ENCODE peak calls at places on chromosomes 1 and 21, in eight cellular contexts. One of them, this sample, is unnamed.

GRCh38 chr1:115949156-115949555 is 27.2 kb upstream of the SLC22A15 start:
- DNase-seq in stomach: no peak
- DNase-seq in DND-41: no peak
- DNase-seq in PC-3: peak; percentile 69
- DNase-seq in psoas muscle: no peak
- DNase-seq in tibial nerve: no peak
- DNase-seq in heart right ventricle: no peak
- DNase-seq in heart left ventricle: no peak
- DNase-seq in this sample: no peak

GRCh38 chr1:201013991-201014815 is 9.3 kb downstream of the KIF21B start:
- DNase-seq in heart left ventricle: no peak
- DNase-seq in tibial nerve: no peak
- DNase-seq in DND-41: no peak
- DNase-seq in heart right ventricle: no peak
- DNase-seq in psoas muscle: no peak
- DNase-seq in PC-3: no peak
- DNase-seq in stomach: no peak
- DNase-seq in this sample: no peak

GRCh38 chr1:20123696-20124450 is 4.5 kb upstream of the PLA2G2D start:
- DNase-seq in heart right ventricle: no peak
- DNase-seq in DND-41: no peak
- DNase-seq in tibial nerve: no peak
- DNase-seq in psoas muscle: no peak
- DNase-seq in heart left ventricle: no peak
- DNase-seq in PC-3: peak; percentile 16
- DNase-seq in stomach: no peak
- DNase-seq in this sample: no peak

GRCh38 chr1:23343246-23344110 is 606 bp downstream of the HNRNPR start:
- DNase-seq in tibial nerve: peak; percentile 21
- DNase-seq in PC-3: peak; percentile 57
- DNase-seq in psoas muscle: no peak
- DNase-seq in heart right ventricle: no peak
- DNase-seq in DND-41: peak; percentile 46
- DNase-seq in heart left ventricle: no peak
- DNase-seq in stomach: peak; percentile 29
- DNase-seq in this sample: peak; percentile 49

GRCh38 chr1:247060771-247061170 is 17.8 kb downstream of the ZNF670 start:
- DNase-seq in psoas muscle: no peak
- DNase-seq in tibial nerve: no peak
- DNase-seq in PC-3: no peak
- DNase-seq in stomach: no peak
- DNase-seq in DND-41: no peak
- DNase-seq in heart right ventricle: no peak
- DNase-seq in heart left ventricle: no peak
- DNase-seq in this sample: no peak

GRCh38 chr1:202586018-202586821 is 124.0 kb downstream of the SYT2 start:
- DNase-seq in stomach: peak; percentile 44
- DNase-seq in DND-41: no peak
- DNase-seq in tibial nerve: peak; percentile 76
- DNase-seq in PC-3: peak; percentile 15
- DNase-seq in heart right ventricle: peak; percentile 26
- DNase-seq in psoas muscle: no peak
- DNase-seq in heart left ventricle: no peak
- DNase-seq in this sample: peak; percentile 47

GRCh38 chr1:93842750-93843500 is 36.1 kb downstream of the DNTTIP2 start:
- DNase-seq in heart right ventricle: no peak
- DNase-seq in PC-3: peak; percentile 38
- DNase-seq in stomach: no peak
- DNase-seq in tibial nerve: no peak
- DNase-seq in heart left ventricle: no peak
- DNase-seq in DND-41: no peak
- DNase-seq in psoas muscle: no peak
- DNase-seq in this sample: no peak

GRCh38 chr1:93471911-93472310 is 24.0 kb downstream of the FNBP1L start:
- DNase-seq in tibial nerve: no peak
- DNase-seq in psoas muscle: no peak
- DNase-seq in heart right ventricle: no peak
- DNase-seq in heart left ventricle: no peak
- DNase-seq in stomach: no peak
- DNase-seq in DND-41: no peak
- DNase-seq in PC-3: peak; percentile 93
- DNase-seq in this sample: no peak

GRCh38 chr1:58456470-58456869 is 90.1 kb downstream of the OMA1 start:
- DNase-seq in psoas muscle: no peak
- DNase-seq in tibial nerve: no peak
- DNase-seq in DND-41: no peak
- DNase-seq in PC-3: no peak
- DNase-seq in heart right ventricle: no peak
- DNase-seq in stomach: no peak
- DNase-seq in heart left ventricle: no peak
- DNase-seq in this sample: peak; percentile 80

GRCh38 chr1:8873506-8874229 is 4.8 kb downstream of the ENO1 start:
- DNase-seq in PC-3: peak; percentile 99
- DNase-seq in DND-41: peak; percentile 75
- DNase-seq in stomach: peak; percentile 80
- DNase-seq in heart left ventricle: peak; percentile 82
- DNase-seq in tibial nerve: peak; percentile 60
- DNase-seq in psoas muscle: peak; percentile 89
- DNase-seq in heart right ventricle: peak; percentile 44
- DNase-seq in this sample: peak; percentile 99

GRCh38 chr21:32184485-32184884 is 94.4 kb downstream of the MIS18A start:
- DNase-seq in heart right ventricle: no peak
- DNase-seq in psoas muscle: no peak
- DNase-seq in DND-41: no peak
- DNase-seq in stomach: no peak
- DNase-seq in heart left ventricle: no peak
- DNase-seq in PC-3: no peak
- DNase-seq in tibial nerve: no peak
- DNase-seq in this sample: no peak

GRCh38 chr21:41970751-41971653 is 17.2 kb upstream of the C2CD2 start:
- DNase-seq in PC-3: no peak
- DNase-seq in heart left ventricle: peak; percentile 51
- DNase-seq in stomach: peak; percentile 17
- DNase-seq in DND-41: no peak
- DNase-seq in psoas muscle: peak; percentile 31
- DNase-seq in tibial nerve: peak; percentile 3
- DNase-seq in heart right ventricle: no peak
- DNase-seq in this sample: no peak

GRCh38 chr1:62724430-62724829 is 36.2 kb upstream of the DOCK7 start:
- DNase-seq in PC-3: no peak
- DNase-seq in stomach: no peak
- DNase-seq in DND-41: no peak
- DNase-seq in tibial nerve: no peak
- DNase-seq in heart left ventricle: no peak
- DNase-seq in psoas muscle: no peak
- DNase-seq in heart right ventricle: no peak
- DNase-seq in this sample: no peak

GRCh38 chr1:114609826-114610225 is 28.4 kb upstream of the BCAS2 start:
- DNase-seq in heart right ventricle: no peak
- DNase-seq in PC-3: no peak
- DNase-seq in heart left ventricle: no peak
- DNase-seq in psoas muscle: no peak
- DNase-seq in stomach: no peak
- DNase-seq in DND-41: no peak
- DNase-seq in tibial nerve: no peak
- DNase-seq in this sample: no peak

GRCh38 chr1:40884055-40884795 is 22.1 kb upstream of the CITED4 start:
- DNase-seq in DND-41: no peak
- DNase-seq in PC-3: no peak
- DNase-seq in psoas muscle: no peak
- DNase-seq in stomach: no peak
- DNase-seq in heart right ventricle: no peak
- DNase-seq in tibial nerve: no peak
- DNase-seq in heart left ventricle: no peak
- DNase-seq in this sample: no peak
- H3K4me3 ChIP-seq in DND-41: no peak overlapping the region
- H3K4me3 ChIP-seq in PC-3: no peak overlapping the region
- H3K4me3 ChIP-seq in psoas muscle: no peak overlapping the region
- H3K4me3 ChIP-seq in stomach: peak overlapping the region; percentile 34
- H3K4me3 ChIP-seq in heart right ventricle: peak overlapping the region; percentile 22
- H3K4me3 ChIP-seq in tibial nerve: no peak overlapping the region
- H3K4me3 ChIP-seq in heart left ventricle: no peak overlapping the region
- H3K4me3 ChIP-seq in this sample: no peak overlapping the region

GRCh38 chr1:5424802-5425201 is 567.4 kb downstream of the NPHP4 start:
- DNase-seq in PC-3: peak; percentile 61
- DNase-seq in heart right ventricle: no peak
- DNase-seq in heart left ventricle: no peak
- DNase-seq in tibial nerve: no peak
- DNase-seq in DND-41: no peak
- DNase-seq in psoas muscle: no peak
- DNase-seq in stomach: no peak
- DNase-seq in this sample: peak; percentile 48
- H3K36me3 ChIP-seq in PC-3: no peaks in the 10 kb centered on the region
- H3K36me3 ChIP-seq in heart right ventricle: no peaks in the 10 kb centered on the region
- H3K36me3 ChIP-seq in heart left ventricle: no peaks in the 10 kb centered on the region
- H3K36me3 ChIP-seq in tibial nerve: no peaks in the 10 kb centered on the region
- H3K36me3 ChIP-seq in DND-41: no peaks in the 10 kb centered on the region
- H3K36me3 ChIP-seq in psoas muscle: no peaks in the 10 kb centered on the region
- H3K36me3 ChIP-seq in stomach: no peaks in the 10 kb centered on the region
- H3K36me3 ChIP-seq in this sample: no peaks in the 10 kb centered on the region

GRCh38 chr1:7681401-7681800 is 89.7 kb upstream of the VAMP3 start:
- DNase-seq in stomach: no peak
- DNase-seq in DND-41: no peak
- DNase-seq in tibial nerve: no peak
- DNase-seq in heart right ventricle: no peak
- DNase-seq in PC-3: no peak
- DNase-seq in psoas muscle: no peak
- DNase-seq in heart left ventricle: peak; percentile 21
- DNase-seq in this sample: no peak
- H3K4me3 ChIP-seq in stomach: no peak overlapping the region
- H3K4me3 ChIP-seq in DND-41: no peak overlapping the region
- H3K4me3 ChIP-seq in tibial nerve: no peak overlapping the region
- H3K4me3 ChIP-seq in heart right ventricle: no peak overlapping the region
- H3K4me3 ChIP-seq in PC-3: no peak overlapping the region
- H3K4me3 ChIP-seq in psoas muscle: no peak overlapping the region
- H3K4me3 ChIP-seq in heart left ventricle: no peak overlapping the region
- H3K4me3 ChIP-seq in this sample: no peak overlapping the region

GRCh38 chr1:89854140-89854539 is 33.3 kb downstream of the LRRC8D start:
- DNase-seq in heart right ventricle: no peak
- DNase-seq in psoas muscle: no peak
- DNase-seq in stomach: no peak
- DNase-seq in heart left ventricle: no peak
- DNase-seq in DND-41: no peak
- DNase-seq in PC-3: no peak
- DNase-seq in tibial nerve: no peak
- DNase-seq in this sample: no peak
- H3K36me3 ChIP-seq in heart right ventricle: no peaks in the 10 kb centered on the region
- H3K36me3 ChIP-seq in psoas muscle: no peaks in the 10 kb centered on the region
- H3K36me3 ChIP-seq in stomach: no peaks in the 10 kb centered on the region
- H3K36me3 ChIP-seq in heart left ventricle: no peaks in the 10 kb centered on the region
- H3K36me3 ChIP-seq in DND-41: peaks cover 27% of the 10 kb centered on the region
- H3K36me3 ChIP-seq in PC-3: peaks cover 9% of the 10 kb centered on the region
- H3K36me3 ChIP-seq in tibial nerve: no peaks in the 10 kb centered on the region
- H3K36me3 ChIP-seq in this sample: peaks cover 4% of the 10 kb centered on the region

DNA sequence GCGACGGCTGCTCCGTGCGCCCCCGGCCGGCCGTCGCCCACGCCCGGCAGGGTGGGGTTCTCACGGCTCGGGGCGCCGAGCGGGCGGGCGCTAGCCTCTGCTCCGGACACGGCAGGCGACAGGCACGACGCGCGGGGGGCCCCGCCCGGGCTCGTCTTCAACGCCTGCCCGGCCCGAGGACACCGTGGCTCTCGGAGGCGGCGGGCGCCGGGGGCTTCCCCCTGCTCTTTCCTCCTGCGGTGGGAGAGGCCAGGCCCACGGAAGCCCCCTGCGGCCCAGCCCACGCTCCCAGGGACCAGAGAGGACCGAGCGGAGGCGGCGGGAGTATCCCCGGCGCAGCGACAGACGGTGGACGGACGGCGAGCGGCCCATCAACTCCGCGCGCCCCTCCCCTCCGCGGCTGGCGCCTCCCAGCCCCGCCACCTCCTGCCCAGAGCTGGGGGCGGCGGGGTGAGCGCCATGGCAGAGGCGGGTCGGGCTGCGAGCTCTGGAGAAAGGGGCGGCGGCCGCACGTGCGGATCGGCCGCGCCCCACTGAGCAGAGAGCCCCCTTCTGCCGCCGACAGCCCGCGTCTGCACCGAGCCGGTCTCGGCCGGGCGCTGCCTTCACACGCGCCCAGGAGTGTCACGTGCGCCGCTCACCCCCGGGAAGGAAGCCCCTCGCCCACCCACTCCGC is at the start of the genes SHE and TDRD10:
- DNase-seq in stomach: no peak
- DNase-seq in DND-41: no peak
- DNase-seq in heart left ventricle: peak; percentile 77
- DNase-seq in tibial nerve: no peak
- DNase-seq in psoas muscle: peak; percentile 59
- DNase-seq in heart right ventricle: peak; percentile 63
- DNase-seq in PC-3: no peak
- DNase-seq in this sample: no peak
- H3K4me3 ChIP-seq in stomach: peak within 1 kb of the TSS; percentile 46
- H3K4me3 ChIP-seq in DND-41: no peak within 1 kb of the TSS
- H3K4me3 ChIP-seq in heart left ventricle: peak within 1 kb of the TSS; percentile 62
- H3K4me3 ChIP-seq in tibial nerve: peak within 1 kb of the TSS; percentile 31
- H3K4me3 ChIP-seq in psoas muscle: peak within 1 kb of the TSS; percentile 67
- H3K4me3 ChIP-seq in heart right ventricle: peak within 1 kb of the TSS; percentile 61
- H3K4me3 ChIP-seq in PC-3: no peak within 1 kb of the TSS
- H3K4me3 ChIP-seq in this sample: no peak within 1 kb of the TSS

GRCh38 chr1:19078503-19078902 is 122.0 kb upstream of the IFFO2 start:
- DNase-seq in psoas muscle: no peak
- DNase-seq in tibial nerve: no peak
- DNase-seq in stomach: no peak
- DNase-seq in heart right ventricle: no peak
- DNase-seq in PC-3: no peak
- DNase-seq in DND-41: no peak
- DNase-seq in heart left ventricle: no peak
- DNase-seq in this sample: no peak
- H3K36me3 ChIP-seq in psoas muscle: peaks cover 15% of the 10 kb centered on the region
- H3K36me3 ChIP-seq in tibial nerve: peaks cover 2% of the 10 kb centered on the region
- H3K36me3 ChIP-seq in stomach: peaks cover 100% of the 10 kb centered on the region
- H3K36me3 ChIP-seq in heart right ventricle: peaks cover 95% of the 10 kb centered on the region
- H3K36me3 ChIP-seq in PC-3: peaks cover 83% of the 10 kb centered on the region
- H3K36me3 ChIP-seq in DND-41: peaks cover 99% of the 10 kb centered on the region
- H3K36me3 ChIP-seq in heart left ventricle: peaks cover 99% of the 10 kb centered on the region
- H3K36me3 ChIP-seq in this sample: peaks cover 82% of the 10 kb centered on the region

DNA sequence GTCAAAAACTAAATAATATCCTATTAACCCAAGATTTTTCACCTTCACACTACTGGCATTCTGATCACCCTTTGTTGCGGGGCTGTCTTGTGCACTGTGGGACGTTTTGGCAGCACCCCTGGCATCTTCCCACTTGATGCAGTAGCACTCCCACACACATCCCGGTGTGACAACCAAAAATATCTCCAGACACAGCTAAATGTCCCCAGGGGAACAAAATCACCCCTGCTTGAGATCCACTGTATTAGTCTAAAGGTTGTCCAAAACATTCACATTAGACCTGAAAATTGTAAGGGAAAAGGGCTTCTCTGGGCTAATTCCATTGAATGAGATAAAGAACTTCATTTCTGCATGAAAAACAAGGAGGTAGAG is 37.8 kb downstream of the PLEKHO1 start:
- DNase-seq in tibial nerve: no peak
- DNase-seq in heart left ventricle: no peak
- DNase-seq in PC-3: no peak
- DNase-seq in psoas muscle: no peak
- DNase-seq in stomach: no peak
- DNase-seq in heart right ventricle: no peak
- DNase-seq in DND-41: no peak
- DNase-seq in this sample: no peak
- H3K4me3 ChIP-seq in tibial nerve: no peak overlapping the region
- H3K4me3 ChIP-seq in heart left ventricle: no peak overlapping the region
- H3K4me3 ChIP-seq in PC-3: no peak overlapping the region
- H3K4me3 ChIP-seq in psoas muscle: no peak overlapping the region
- H3K4me3 ChIP-seq in stomach: no peak overlapping the region
- H3K4me3 ChIP-seq in heart right ventricle: no peak overlapping the region
- H3K4me3 ChIP-seq in DND-41: no peak overlapping the region
- H3K4me3 ChIP-seq in this sample: no peak overlapping the region

This sample was measured in MG63.